ENCODE peak calls at places on chromosomes 7 and 10, in seven cellular contexts. A is RWPE1, E is astrocyte of the cerebellum, L is epithelial cell of esophagus, H is colonic mucosa, F is uterus, W is mesothelial cell of epicardium. K is an unnamed sample.
A peak's percentile ranks its signal among the peaks of the same experiment; 100 is the strongest.

GRCh38 chr10:11012880-11013279 is 4.8 kb upstream of the CELF2 start:
- DNase-seq in A (no peak), E (no peak), L (no peak), H (no peak), F (no peak), W (no peak), K (no peak)

GRCh38 chr7:11751807-11752389 is 80.1 kb downstream of the THSD7A start:
- DNase-seq in A (no peak), E (no peak), L (no peak), H (no peak), F (no peak), W (no peak), K (no peak)

GRCh38 chr7:29154076-29154475 is 7.7 kb upstream of the CPVL start:
- DNase-seq in A (no peak), E (no peak), L (peak; percentile 76), H (no peak), F (no peak), W (no peak), K (no peak)

GRCh38 chr10:49396666-49396999 is 744 bp upstream of the DRGX start:
- DNase-seq in A (no peak), E (no peak), L (no peak), H (no peak), F (no peak), W (no peak), K (no peak)

GRCh38 chr7:80896856-80897598 is 21.8 kb downstream of the SEMA3C start:
- DNase-seq in A (no peak), E (no peak), L (no peak), H (peak; percentile 65), F (no peak), W (no peak), K (no peak)

GRCh38 chr10:21372651-21373410 is 152.7 kb downstream of the SKIDA1 start:
- DNase-seq in A (peak; percentile 83), E (peak; percentile 93), L (peak; percentile 80), H (peak; percentile 79), F (peak; percentile 54), W (no peak), K (no peak)

GRCh38 chr10:28947209-28947608 is 269.9 kb downstream of the BAMBI start:
- DNase-seq in A (no peak), E (no peak), L (no peak), H (no peak), F (peak; percentile 21), W (no peak), K (no peak)

GRCh38 chr7:156669035-156669828 is 28.7 kb downstream of the RNF32 start:
- DNase-seq in A (no peak), E (no peak), L (no peak), H (no peak), F (no peak), W (no peak), K (no peak)

GRCh38 chr10:15385552-15386455 is 14.7 kb upstream of the FAM171A1 start:
- DNase-seq in A (no peak), E (no peak), L (no peak), H (no peak), F (no peak), W (no peak), K (no peak)

GRCh38 chr7:128890306-128891109 is 20.0 kb downstream of the KCP start:
- DNase-seq in A (no peak), E (no peak), L (no peak), H (peak; percentile 65), F (no peak), W (no peak), K (no peak)

GRCh38 chr10:48502791-48503190 is 102.1 kb downstream of the ARHGAP22 start:
- DNase-seq in A (no peak), E (no peak), L (no peak), H (peak; percentile 10), F (no peak), W (peak; percentile 28), K (peak; percentile 52)

GRCh38 chr7:1741751-1742554 is 71.9 kb downstream of the ELFN1 start:
- DNase-seq in A (no peak), E (no peak), L (no peak), H (peak; percentile 35), F (peak; percentile 32), W (no peak), K (no peak)

GRCh38 chr10:117165557-117166419 is 27.7 kb upstream of the VAX1 start:
- DNase-seq in A (peak; percentile 87), E (no peak), L (peak; percentile 60), H (no peak), F (no peak), W (peak; percentile 79), K (peak; percentile 79)

GRCh38 chr10:90504172-90504571 is 353.7 kb downstream of the HTR7 start:
- DNase-seq in A (no peak), E (no peak), L (no peak), H (no peak), F (no peak), W (no peak), K (no peak)
- TF ChIP-seq CTCF in A (no peak), E (no peak), L (no peak), H (no peak), F (no peak), W (no peak), K (peak; percentile 31)

DNA sequence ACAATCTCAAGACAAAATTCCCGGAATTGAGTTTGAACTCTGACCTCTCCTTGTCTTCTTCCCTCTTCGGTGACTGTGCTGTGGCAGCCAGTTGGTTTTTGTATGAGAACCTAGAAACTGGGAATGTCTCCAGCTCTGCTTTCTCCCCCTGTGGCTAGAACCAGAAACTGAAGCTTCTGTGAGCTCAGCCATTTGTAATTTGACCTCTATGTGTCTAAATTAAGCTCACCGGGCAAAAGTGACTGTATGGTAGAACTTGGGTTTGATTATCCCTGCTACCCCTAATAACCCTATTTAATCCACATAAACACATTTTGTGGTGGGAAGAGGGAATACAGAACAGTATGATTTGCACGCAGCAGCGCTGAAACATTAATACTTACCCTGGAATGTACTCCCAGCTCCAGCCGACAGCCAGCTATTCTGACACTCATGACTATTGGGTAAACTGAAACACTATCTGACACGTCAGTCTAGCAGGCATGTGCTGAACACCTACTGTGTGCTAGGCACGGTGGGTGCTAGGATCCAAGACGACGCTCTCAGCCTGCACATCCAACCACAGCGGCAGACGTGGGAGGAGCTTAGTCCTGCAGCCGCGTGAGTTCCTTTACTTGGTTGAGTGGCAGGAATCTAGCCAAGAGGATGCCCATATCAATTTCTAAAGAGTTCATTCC is 324.8 kb downstream of the SFMBT2 start:
- DNase-seq in A (no peak), E (peak; percentile 69), L (no peak), H (no peak), F (peak; percentile 20), W (no peak), K (no peak)
- TF ChIP-seq CTCF in A (no peak), E (peak; percentile 38), L (no peak), H (no peak), F (no peak), W (no peak), K (peak; percentile 61)

GRCh38 chr10:131148270-131148669 is 163.3 kb downstream of the TCERG1L start:
- DNase-seq in A (no peak), E (no peak), L (no peak), H (no peak), F (no peak), W (no peak), K (no peak)

GRCh38 chr10:131150126-131150525 is 161.4 kb downstream of the TCERG1L start:
- DNase-seq in A (no peak), E (no peak), L (no peak), H (no peak), F (no peak), W (no peak), K (no peak)

GRCh38 chr10:131147301-131147975 is 164.1 kb downstream of the TCERG1L start:
- DNase-seq in A (no peak), E (no peak), L (no peak), H (no peak), F (no peak), W (no peak), K (no peak)

GRCh38 chr10:131149111-131149510 is 162.4 kb downstream of the TCERG1L start:
- DNase-seq in A (no peak), E (no peak), L (no peak), H (no peak), F (no peak), W (no peak), K (no peak)

DNA sequence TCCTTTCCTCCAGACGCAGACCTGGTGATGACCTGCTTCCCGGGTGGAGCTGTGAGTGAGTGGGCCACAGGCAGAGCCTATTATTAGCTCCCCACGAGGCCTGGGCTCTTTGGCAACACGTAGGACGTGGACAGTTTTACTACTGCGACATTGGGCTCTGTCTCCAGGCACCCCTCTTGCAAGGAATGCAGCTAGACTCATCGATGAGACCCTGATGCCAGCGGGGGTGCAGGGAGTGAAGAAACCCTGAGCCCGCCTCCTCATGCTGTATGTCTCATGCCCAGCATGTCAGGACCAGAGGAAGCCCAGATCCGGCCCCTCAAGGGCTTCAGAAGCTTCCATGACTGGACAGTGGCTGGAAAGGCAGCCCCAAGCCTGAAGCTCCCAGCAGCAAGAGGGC is 161.9 kb downstream of the TCERG1L start:
- DNase-seq in A (no peak), E (no peak), L (no peak), H (no peak), F (no peak), W (no peak), K (no peak)
- TF ChIP-seq CTCF in A (no peak), E (no peak), L (no peak), H (no peak), F (no peak), W (no peak), K (no peak)

DNA sequence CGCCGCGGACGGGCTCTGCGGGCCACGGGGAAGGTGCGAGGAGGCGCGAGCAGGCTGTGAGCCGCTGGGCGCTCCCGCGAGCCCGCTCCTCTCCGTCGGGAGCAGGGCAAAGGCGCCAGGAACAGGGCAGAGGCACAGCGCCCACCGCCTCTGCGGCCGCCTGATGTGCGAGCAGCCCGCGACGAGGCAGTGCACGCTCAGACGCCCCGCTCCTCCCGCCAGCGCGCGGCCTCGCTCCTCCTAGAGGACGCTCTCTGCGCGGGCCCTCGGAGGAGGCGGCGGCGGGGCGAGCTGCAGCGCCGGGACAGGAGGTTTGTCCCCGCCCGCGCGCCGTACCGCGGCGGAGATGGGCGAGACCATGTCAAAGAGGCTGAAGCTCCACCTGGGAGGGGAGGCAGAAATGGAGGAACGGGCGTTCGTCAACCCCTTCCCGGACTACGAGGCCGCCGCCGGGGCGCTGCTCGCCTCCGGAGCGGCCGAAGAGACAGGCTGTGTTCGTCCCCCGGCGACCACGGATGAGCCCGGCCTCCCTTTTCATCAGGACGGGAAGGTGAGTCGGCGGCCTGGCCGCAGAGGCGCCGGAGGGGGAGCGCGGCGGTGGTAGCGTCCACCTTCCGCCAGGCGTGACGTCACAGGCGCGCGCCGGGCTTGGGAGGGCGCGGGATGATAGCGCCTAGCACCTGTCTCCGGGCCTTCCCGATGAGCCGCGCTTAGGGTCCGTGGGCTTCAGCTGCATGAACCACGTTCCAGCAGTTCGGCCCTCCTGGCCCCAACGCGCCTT is 733 bp downstream of the LANCL2 start:
- DNase-seq in A (peak; percentile 90), E (peak; percentile 92), L (peak; percentile 99), H (peak; percentile 96), F (peak; percentile 93), W (peak; percentile 97), K (peak; percentile 95)
- TF ChIP-seq CTCF in A (peak; percentile 47), E (peak; percentile 31), L (no peak), H (peak; percentile 23), F (peak; percentile 50), W (no peak), K (peak; percentile 57)

GRCh38 chr7:118918556-118918955 is 694.1 kb downstream of the ANKRD7 start:
- DNase-seq in A (peak; percentile 4), E (peak; percentile 5), L (peak; percentile 67), H (no peak), F (no peak), W (no peak), K (no peak)
- TF ChIP-seq CTCF in A (peak; percentile 35), E (peak; percentile 5), L (peak; percentile 45), H (no peak), F (no peak), W (no peak), K (peak; percentile 69)

GRCh38 chr10:78520737-78521430 is 487.2 kb downstream of the RPS24 start:
- DNase-seq in A (peak; percentile 80), E (peak; percentile 48), L (peak; percentile 84), H (peak; percentile 13), F (no peak), W (no peak), K (peak; percentile 40)
- TF ChIP-seq CTCF in A (no peak), E (peak; percentile 66), L (peak; percentile 58), H (peak; percentile 16), F (no peak), W (peak; percentile 12), K (peak; percentile 60)

K was measured in type B pancreatic cell.